ENCODE peak calls at places on chromosomes 7 and 10, in nine cellular contexts. B is CD8-positive, alpha-beta T cell; V is kidney epithelial cell; O is left lung; S is right lobe of liver; N is PC-3; W is heart left ventricle; A is OCI-LY7; Z is upper lobe of left lung. K is an unnamed sample.

GRCh38 chr10:3237055-3237454 is 64.5 kb upstream of the PITRM1 start:
- DNase-seq in N (no peak), O (no peak), V (no peak), W (no peak), A (no peak), S (no peak), B (no peak), Z (no peak), K (no peak)

GRCh38 chr7:17487343-17487742 is 188.9 kb downstream of the AHR start:
- DNase-seq in V (no peak), A (no peak), O (no peak), B (no peak), S (no peak), W (no peak), Z (no peak), N (no peak), K (no peak)

GRCh38 chr10:114437456-114438292 is 33.4 kb upstream of the AFAP1L2 start:
- DNase-seq in O (no peak), N (peak; percentile 55), Z (no peak), B (no peak), S (no peak), A (peak; percentile 15), V (no peak), W (no peak), K (no peak)

GRCh38 chr10:24034571-24034970 is 174.4 kb upstream of the KIAA1217 start:
- DNase-seq in A (no peak), S (no peak), O (no peak), Z (no peak), B (no peak), W (peak; percentile 29), N (no peak), V (no peak), K (no peak)

GRCh38 chr7:28151965-28152364 is 28.6 kb downstream of the JAZF1 start:
- DNase-seq in B (no peak), V (no peak), A (no peak), S (no peak), Z (no peak), W (no peak), O (no peak), N (peak; percentile 60), K (no peak)

GRCh38 chr7:106190589-106191330 is 78.6 kb upstream of the SYPL1 start:
- DNase-seq in Z (no peak), V (no peak), A (no peak), S (no peak), B (no peak), O (no peak), N (no peak), W (no peak), K (no peak)

GRCh38 chr10:132925614-132926013 is 16.8 kb downstream of the CFAP46 start:
- DNase-seq in W (no peak), A (no peak), O (peak; percentile 69), S (peak; percentile 39), B (no peak), Z (no peak), V (no peak), N (no peak), K (no peak)

GRCh38 chr7:90396420-90396819 is 6.8 kb upstream of the CLDN12 start:
- DNase-seq in O (no peak), V (no peak), S (no peak), A (no peak), N (no peak), W (no peak), Z (no peak), B (no peak), K (no peak)

GRCh38 chr10:1009071-1009494 is 16.6 kb downstream of the IDI2 start:
- DNase-seq in S (no peak), Z (no peak), O (no peak), V (no peak), W (no peak), A (no peak), B (no peak), N (no peak), K (no peak)

GRCh38 chr10:6200588-6201510 is 1.9 kb upstream of the PFKFB3 start:
- DNase-seq in N (peak; percentile 30), B (peak; percentile 21), Z (peak; percentile 64), V (no peak), W (peak; percentile 43), A (peak; percentile 74), S (peak; percentile 82), O (peak; percentile 87), K (no peak)

GRCh38 chr7:85619236-85619635 is 432.4 kb upstream of the SEMA3D start:
- DNase-seq in A (no peak), O (no peak), B (no peak), V (no peak), W (no peak), S (no peak), Z (no peak), N (no peak), K (no peak)

GRCh38 chr10:133229265-133230022 is 573 bp upstream of the UTF1 start:
- DNase-seq in O (no peak), Z (no peak), W (no peak), N (no peak), B (no peak), A (no peak), S (no peak), V (no peak), K (no peak)

GRCh38 chr7:148735141-148735540 is 36.4 kb downstream of the CUL1 start:
- DNase-seq in B (no peak), N (no peak), O (no peak), S (no peak), Z (no peak), V (no peak), W (no peak), A (no peak), K (no peak)
- H3K36me3 ChIP-seq in B (peaks cover 22% of the 10 kb centered on the region), N (peaks cover 39% of the 10 kb centered on the region), O (peaks cover 72% of the 10 kb centered on the region), S (no peaks in the 10 kb centered on the region), Z (peaks cover 6% of the 10 kb centered on the region), V (peaks cover 4% of the 10 kb centered on the region), W (peaks cover 81% of the 10 kb centered on the region), A (peaks cover 86% of the 10 kb centered on the region), K (peaks cover 10% of the 10 kb centered on the region)

GRCh38 chr7:2321020-2321419 is 6.8 kb upstream of the SNX8 start:
- DNase-seq in O (peak; percentile 13), V (no peak), A (no peak), Z (no peak), B (no peak), N (no peak), S (no peak), W (no peak), K (no peak)
- TF ChIP-seq CTCF in O (no peak), V (peak; percentile 23), A (no peak), Z (no peak), B (no peak), N (no peak), S (no peak), W (no peak), K (peak; percentile 40)

GRCh38 chr10:117161386-117162033 is 23.4 kb upstream of the VAX1 start:
- DNase-seq in V (no peak), W (no peak), N (no peak), Z (no peak), O (no peak), A (no peak), S (no peak), B (no peak), K (no peak)

GRCh38 chr10:117160567-117160966 is 22.5 kb upstream of the VAX1 start:
- DNase-seq in B (no peak), V (no peak), A (no peak), Z (no peak), W (no peak), N (no peak), S (no peak), O (no peak), K (no peak)

GRCh38 chr10:117162093-117163021 is 24.3 kb upstream of the VAX1 start:
- DNase-seq in Z (no peak), A (no peak), S (no peak), W (no peak), B (no peak), N (no peak), V (no peak), O (no peak), K (no peak)

GRCh38 chr10:117158297-117158696 is 20.2 kb upstream of the VAX1 start:
- DNase-seq in B (no peak), O (no peak), W (no peak), A (no peak), N (no peak), Z (no peak), V (no peak), S (no peak), K (no peak)

GRCh38 chr10:117159390-117159789 is 21.3 kb upstream of the VAX1 start:
- DNase-seq in N (no peak), Z (no peak), A (no peak), S (no peak), W (no peak), B (no peak), V (no peak), O (no peak), K (no peak)
- H3K4me3 ChIP-seq in N (no peak overlapping the region), Z (no peak overlapping the region), A (no peak overlapping the region), S (no peak overlapping the region), W (no peak overlapping the region), B (no peak overlapping the region), V (no peak overlapping the region), O (no peak overlapping the region), K (no peak overlapping the region)

DNA sequence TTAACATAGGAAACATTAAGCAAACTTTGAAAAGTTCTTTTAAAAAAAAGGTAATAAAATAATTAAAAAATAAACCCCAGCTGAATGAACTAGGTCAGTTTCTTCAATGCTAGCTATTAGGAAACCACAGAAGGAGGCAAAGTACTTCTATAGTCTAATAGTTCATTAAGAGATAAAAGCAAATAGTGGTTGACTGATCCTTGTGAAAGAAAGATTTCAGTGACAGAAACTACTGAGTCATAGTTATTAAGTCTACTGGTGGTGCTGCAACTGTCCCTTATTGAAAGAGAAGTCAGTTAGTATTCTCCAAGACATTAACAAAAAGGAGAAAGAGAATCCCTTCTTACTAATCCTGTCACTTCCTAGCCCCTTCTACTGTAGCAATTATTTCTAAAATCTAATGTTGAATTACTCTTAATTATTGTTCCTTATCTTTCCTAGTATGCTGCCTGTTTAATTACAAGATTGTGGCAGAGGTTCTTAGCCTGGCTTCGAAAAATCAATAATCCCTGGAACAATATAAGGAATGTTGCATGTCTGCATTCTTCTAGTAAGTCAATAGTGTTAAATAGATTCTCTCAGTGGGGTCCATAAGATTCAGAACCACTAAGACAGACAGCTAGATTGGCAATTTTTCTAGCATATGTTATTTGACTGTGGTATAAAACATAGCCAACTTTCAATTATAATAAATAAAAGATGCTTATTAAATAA is 18.2 kb downstream of the TCTN3 start:
- DNase-seq in N (no peak), B (no peak), Z (no peak), S (no peak), W (no peak), A (no peak), O (no peak), V (no peak), K (no peak)
- H3K36me3 ChIP-seq in N (peaks cover 6% of the 10 kb centered on the region), B (peaks cover 20% of the 10 kb centered on the region), Z (peaks cover 5% of the 10 kb centered on the region), S (peaks cover 5% of the 10 kb centered on the region), W (peaks cover 93% of the 10 kb centered on the region), A (peaks cover 49% of the 10 kb centered on the region), O (peaks cover 53% of the 10 kb centered on the region), V (no peaks in the 10 kb centered on the region), K (peaks cover 3% of the 10 kb centered on the region)